ENCODE peak calls at places on chromosomes 12 and 14, in seven cellular contexts. Q is kidney; B is GM10248; Y is stimulated activated CD4-positive, alpha-beta T cell treated with anti-CD3 and anti-CD28 coated beads, Interleukin-15, amount 100 ng/mL, for 1 hour; C is NCI-H2081; I is activated CD4-positive, alpha-beta memory T cell treated with anti-CD3 and anti-CD28 coated beads for 36 hours; O is stomach. D is an unnamed sample.

GRCh38 chr14:24959791-24960331 is 90.1 kb downstream of the STXBP6 start:
- DNase-seq in Q (no peak), B (peak; percentile 11), Y (no peak), C (no peak), I (no peak), O (no peak), D (no peak)

GRCh38 chr14:67167420-67168109 is 21.7 kb upstream of the GARIN2 start:
- DNase-seq in Q (no peak), B (no peak), Y (no peak), C (no peak), I (no peak), O (no peak), D (no peak)

GRCh38 chr14:26531894-26532293 is 65.9 kb downstream of the NOVA1 start:
- DNase-seq in Q (no peak), B (no peak), Y (no peak), C (no peak), I (no peak), O (no peak), D (no peak)

GRCh38 chr12:99450231-99450630 is 197.3 kb upstream of the GARIN6 start:
- DNase-seq in Q (no peak), B (no peak), Y (no peak), C (no peak), I (no peak), O (no peak), D (no peak)

GRCh38 chr12:31702047-31702446 is 26.8 kb downstream of the AMN1 start:
- DNase-seq in Q (no peak), B (no peak), Y (no peak), C (no peak), I (no peak), O (no peak), D (no peak)

GRCh38 chr14:72723741-72724530 is 170.0 kb downstream of the DPF3 start:
- DNase-seq in Q (no peak), B (no peak), Y (no peak), C (no peak), I (no peak), O (no peak), D (no peak)

GRCh38 chr12:130835436-130835835 is 3.6 kb downstream of the STX2 start:
- DNase-seq in Q (no peak), B (no peak), Y (no peak), C (no peak), I (no peak), O (no peak), D (no peak)

GRCh38 chr12:82805812-82806497 is 119.2 kb downstream of the TMTC2 start:
- DNase-seq in Q (no peak), B (no peak), Y (no peak), C (no peak), I (no peak), O (no peak), D (no peak)

GRCh38 chr12:16036073-16036472 is 124.9 kb downstream of the DERA start:
- DNase-seq in Q (no peak), B (no peak), Y (no peak), C (no peak), I (no peak), O (no peak), D (no peak)

GRCh38 chr14:44564908-44565307 is 57.8 kb upstream of the FSCB start:
- DNase-seq in Q (no peak), B (no peak), Y (no peak), C (no peak), I (no peak), O (no peak), D (no peak)

GRCh38 chr12:51900323-51900889 is 6.9 kb upstream of the ACVRL1 start:
- DNase-seq in Q (peak; percentile 67), B (no peak), Y (no peak), C (no peak), I (no peak), O (no peak), D (no peak)

GRCh38 chr12:52087961-52088820 is 8.7 kb downstream of the SMIM41 start:
- DNase-seq in Q (peak; percentile 48), B (peak; percentile 65), Y (no peak), C (no peak), I (no peak), O (no peak), D (no peak)

GRCh38 chr14:95023886-95024285 is 133.4 kb downstream of the DICER1 start:
- DNase-seq in Q (no peak), B (no peak), Y (no peak), C (no peak), I (no peak), O (no peak), D (no peak)

GRCh38 chr12:6224550-6224949 is 24.4 kb downstream of the CD9 start:
- DNase-seq in Q (peak; percentile 86), B (no peak), Y (no peak), C (peak; percentile 63), I (no peak), O (no peak), D (no peak)

D was measured in activated T-cell treated with anti-CD3 and anti-CD28 coated beads for 24 hours.